ENCODE peak calls at places on chromosomes 5 and 9, in four cellular contexts. H, V, K and J are unnamed samples.

GRCh38 chr5:132257131-132258101 is at the start of gene PDLIM4:
- DNase-seq in H (peak), V (no peak), K (no peak), J (no peak)

GRCh38 chr9:138043411-138044345 is 166.1 kb downstream of the CACNA1B start:
- DNase-seq in H (peak), K (no peak), V (no peak), J (peak)

GRCh38 chr5:138470322-138471285 is 5.3 kb downstream of the EGR1 start:
- DNase-seq in V (peak), H (no peak), K (no peak), J (no peak)

GRCh38 chr9:15735083-15735974 is 182.5 kb downstream of the CCDC171 start:
- DNase-seq in V (no peak), K (no peak), H (no peak), J (no peak)

GRCh38 chr9:124886866-124887492 is 25.0 kb downstream of the ARPC5L start:
- DNase-seq in H (no peak), V (no peak), K (no peak), J (no peak)

GRCh38 chr5:52864884-52865283 is 77.2 kb downstream of the ITGA1 start:
- DNase-seq in V (no peak), H (no peak), K (no peak), J (no peak)

GRCh38 chr5:118377420-118377819 is 610.9 kb downstream of the DTWD2 start:
- DNase-seq in K (no peak), V (no peak), H (no peak), J (no peak)

GRCh38 chr9:134040831-134041648 is 15.8 kb downstream of the BRD3OS start:
- DNase-seq in V (no peak), H (peak), K (no peak), J (peak)

GRCh38 chr5:27962201-27962600 is 923.8 kb upstream of the CDH9 start:
- DNase-seq in K (no peak), H (no peak), V (no peak), J (no peak)

GRCh38 chr9:76227165-76227564 is 167.1 kb downstream of the RFK start:
- DNase-seq in H (no peak), V (no peak), K (no peak), J (no peak)

GRCh38 chr9:91154686-91155085 is 207.0 kb downstream of the AUH start:
- DNase-seq in K (no peak), H (no peak), V (no peak), J (no peak)

GRCh38 chr9:4293293-4293931 is 6.5 kb downstream of the GLIS3 start:
- DNase-seq in K (no peak), V (peak), H (no peak), J (no peak)

GRCh38 chr5:60852940-60853339 is 8.9 kb upstream of the ELOVL7 start:
- DNase-seq in H (no peak), K (no peak), V (no peak), J (no peak)

GRCh38 chr9:131874916-131875670 is 135.2 kb upstream of the RAPGEF1 start:
- DNase-seq in H (no peak), V (no peak), K (no peak), J (no peak)

GRCh38 chr5:102975457-102976182 is 144.3 kb downstream of the GIN1 start:
- DNase-seq in H (no peak), K (no peak), V (no peak), J (no peak)
- H3K27ac ChIP-seq in H (no peak), K (no peak), V (no peak), J (no peak)

DNA sequence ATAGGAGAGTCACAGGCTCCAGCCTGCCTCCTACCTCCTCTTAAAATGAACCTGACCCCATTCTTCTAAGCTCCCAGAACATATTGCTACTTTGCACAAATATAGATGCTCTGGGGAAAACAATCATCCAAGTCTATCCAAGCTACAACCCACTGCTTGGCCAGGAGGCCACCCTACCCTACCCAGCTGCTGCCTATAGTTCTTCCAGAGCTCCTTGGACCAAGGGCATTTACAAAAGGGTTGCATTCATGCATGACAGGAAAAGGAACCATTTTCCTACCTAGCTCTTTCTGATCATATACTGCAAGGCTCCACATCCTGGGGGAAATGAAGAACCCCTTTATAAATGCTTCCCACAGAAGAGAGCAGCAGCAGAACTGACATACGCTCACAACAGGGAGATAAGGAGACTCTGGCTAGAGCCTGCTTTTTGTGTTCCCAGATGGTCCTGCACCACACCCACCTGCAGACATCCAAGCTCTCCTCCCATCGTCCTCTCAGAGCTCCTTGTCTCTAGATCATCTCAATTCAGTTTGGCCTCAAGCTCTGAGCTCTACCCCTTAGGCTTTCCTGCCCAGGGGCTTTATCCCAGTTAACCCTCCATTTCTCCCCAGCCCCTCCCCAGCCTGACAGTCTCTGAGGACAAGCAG is 185.5 kb downstream of the SPOCK1 start:
- DNase-seq in V (no peak), K (no peak), H (no peak), J (no peak)
- TF ChIP-seq POLR2A in V (no peak), K (no peak), H (no peak), J (no peak)

GRCh38 chr9:73170185-73170957 is 18.7 kb downstream of the ANXA1 start:
- DNase-seq in H (no peak), K (no peak), V (no peak), J (no peak)

GRCh38 chr9:73176450-73176875 is 24.8 kb downstream of the ANXA1 start:
- DNase-seq in V (peak), H (no peak), K (no peak), J (no peak)

GRCh38 chr9:73172811-73173210 is 21.1 kb downstream of the ANXA1 start:
- DNase-seq in V (no peak), H (no peak), K (no peak), J (no peak)

GRCh38 chr9:73178044-73178443 is 26.4 kb downstream of the ANXA1 start:
- DNase-seq in V (no peak), H (no peak), K (no peak), J (no peak)

DNA sequence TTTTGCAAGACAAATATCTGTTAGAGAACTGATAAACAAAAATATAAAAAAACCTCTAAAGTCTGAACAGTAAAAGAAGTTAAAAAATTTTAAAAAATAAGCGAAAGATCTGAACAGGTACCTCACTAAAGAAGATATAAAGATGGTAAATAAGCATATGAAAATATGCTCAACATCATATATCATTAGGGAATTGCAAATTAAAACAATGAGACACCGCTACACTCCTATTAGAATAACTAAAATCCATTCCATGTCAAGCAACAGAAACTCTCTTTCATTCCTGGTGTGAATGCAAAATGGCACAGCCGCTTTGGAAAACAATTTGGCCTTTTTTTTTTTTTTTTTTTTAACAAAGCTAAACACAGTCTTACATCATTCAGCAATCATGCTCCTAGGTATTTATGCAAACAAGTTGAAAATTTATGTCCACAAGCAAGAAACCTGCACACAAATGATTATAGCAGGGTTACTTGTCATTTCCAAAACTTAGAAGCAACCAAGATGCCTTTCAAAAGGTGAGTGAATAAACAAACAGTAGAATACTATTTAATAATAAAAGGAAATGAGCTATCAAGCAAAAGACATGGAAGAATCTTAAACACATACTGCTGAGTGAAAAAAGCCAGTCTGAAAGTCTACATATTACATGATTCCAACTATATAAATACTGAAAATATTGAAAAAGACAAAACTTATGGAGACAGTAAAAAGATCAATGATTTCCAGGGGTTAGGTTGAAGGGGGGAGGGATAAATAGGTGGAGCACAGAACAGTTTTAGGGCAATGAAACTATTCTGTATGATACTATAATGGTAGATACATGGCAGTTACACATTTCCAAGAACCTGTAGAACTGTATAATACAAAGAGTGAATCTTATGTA is 22.1 kb downstream of the ANXA1 start:
- DNase-seq in K (no peak), V (no peak), H (no peak), J (no peak)
- H3K27ac ChIP-seq in K (no peak), V (no peak), H (no peak), J (no peak)

DNA sequence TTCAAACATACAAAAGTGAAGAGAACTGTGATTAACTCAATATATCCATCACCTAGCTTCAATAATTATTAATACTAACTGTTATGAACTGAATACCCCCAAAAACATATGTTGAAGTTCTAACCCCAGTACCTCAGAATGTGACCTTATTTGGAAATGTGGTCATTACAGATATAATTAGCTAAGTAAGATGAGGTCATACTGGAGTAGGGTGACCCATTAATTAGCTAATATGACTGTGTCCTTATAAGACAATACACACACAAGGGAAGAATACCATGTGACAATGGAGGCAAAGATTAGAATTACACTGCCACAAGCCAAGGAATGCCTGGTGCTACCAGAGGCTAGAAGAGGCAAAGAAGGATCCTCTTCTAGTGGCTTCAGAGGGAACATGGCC is 7.8 kb downstream of the RRAGA start:
- DNase-seq in K (no peak), V (no peak), H (no peak), J (no peak)
- TF ChIP-seq POLR2A in K (no peak), V (no peak), H (no peak), J (no peak)